ENCODE peak calls at places on chromosomes 13 and 19, in four cellular contexts. One of them, this sample, is unnamed.

GRCh38 chr13:97116754-97117153 is 105.4 kb upstream of the MBNL2 start:
- DNase-seq in endothelial cell of umbilical vein: peak
- DNase-seq in GM12878: no peak
- DNase-seq in stomach: no peak
- DNase-seq in this sample: no peak

GRCh38 chr13:50410921-50411712 is 395.9 kb downstream of the KCNRG start:
- DNase-seq in endothelial cell of umbilical vein: peak
- DNase-seq in GM12878: no peak
- DNase-seq in stomach: no peak
- DNase-seq in this sample: no peak

GRCh38 chr13:80473695-80474094 is 132.8 kb upstream of the SPRY2 start:
- DNase-seq in endothelial cell of umbilical vein: peak
- DNase-seq in GM12878: no peak
- DNase-seq in stomach: no peak
- DNase-seq in this sample: no peak

GRCh38 chr19:294341-294818 is 3.2 kb upstream of the PLPP2 start:
- DNase-seq in endothelial cell of umbilical vein: no peak
- DNase-seq in GM12878: no peak
- DNase-seq in stomach: peak
- DNase-seq in this sample: no peak

GRCh38 chr19:48997972-48998371 is 4.3 kb downstream of the RUVBL2 start:
- DNase-seq in endothelial cell of umbilical vein: peak
- DNase-seq in GM12878: no peak
- DNase-seq in stomach: peak
- DNase-seq in this sample: no peak

GRCh38 chr13:113129921-113130750 is 7.5 kb downstream of the F10 start:
- DNase-seq in endothelial cell of umbilical vein: peak
- DNase-seq in GM12878: no peak
- DNase-seq in stomach: peak
- DNase-seq in this sample: no peak

GRCh38 chr13:99749627-99750026 is 221.9 kb downstream of the ZIC5 start:
- DNase-seq in endothelial cell of umbilical vein: no peak
- DNase-seq in GM12878: no peak
- DNase-seq in stomach: no peak
- DNase-seq in this sample: no peak

GRCh38 chr19:54179921-54180452 is 7.0 kb upstream of the TMC4 start:
- DNase-seq in endothelial cell of umbilical vein: peak
- DNase-seq in GM12878: no peak
- DNase-seq in stomach: peak
- DNase-seq in this sample: no peak

GRCh38 chr13:25085125-25085742 is 10.7 kb upstream of the PABPC3 start:
- DNase-seq in endothelial cell of umbilical vein: peak
- DNase-seq in GM12878: no peak
- DNase-seq in stomach: peak
- DNase-seq in this sample: peak

GRCh38 chr13:75830842-75831241 is 194.7 kb downstream of the LMO7 start:
- DNase-seq in endothelial cell of umbilical vein: no peak
- DNase-seq in GM12878: no peak
- DNase-seq in stomach: no peak
- DNase-seq in this sample: no peak

GRCh38 chr13:20073775-20074174 is 87.1 kb downstream of the GJA3 start:
- DNase-seq in endothelial cell of umbilical vein: no peak
- DNase-seq in GM12878: peak
- DNase-seq in stomach: no peak
- DNase-seq in this sample: no peak

GRCh38 chr13:24718192-24718965 is 38.2 kb downstream of the ATP12A start:
- DNase-seq in endothelial cell of umbilical vein: no peak
- DNase-seq in GM12878: no peak
- DNase-seq in stomach: no peak
- DNase-seq in this sample: no peak

GRCh38 chr19:55592391-55593090 is 6.8 kb downstream of the FIZ1 start:
- DNase-seq in endothelial cell of umbilical vein: no peak
- DNase-seq in GM12878: no peak
- DNase-seq in stomach: no peak
- DNase-seq in this sample: no peak

GRCh38 chr19:39438270-39438934 is 2.7 kb upstream of the RPS16 start:
- DNase-seq in endothelial cell of umbilical vein: no peak
- DNase-seq in GM12878: no peak
- DNase-seq in stomach: no peak
- DNase-seq in this sample: no peak

GRCh38 chr13:59398127-59398526 is 765.6 kb downstream of the DIAPH3 start:
- DNase-seq in endothelial cell of umbilical vein: peak
- DNase-seq in GM12878: no peak
- DNase-seq in stomach: no peak
- DNase-seq in this sample: no peak

GRCh38 chr13:108572782-108573211 is 56.6 kb upstream of the MYO16 start:
- DNase-seq in endothelial cell of umbilical vein: no peak
- DNase-seq in GM12878: no peak
- DNase-seq in stomach: no peak
- DNase-seq in this sample: no peak

GRCh38 chr19:41441321-41441945 is 1.5 kb upstream of the ERICH4 start:
- DNase-seq in endothelial cell of umbilical vein: no peak
- DNase-seq in GM12878: no peak
- DNase-seq in stomach: no peak
- DNase-seq in this sample: no peak

GRCh38 chr19:18633321-18633720 is 3.5 kb upstream of the KLHL26 start:
- DNase-seq in endothelial cell of umbilical vein: no peak
- DNase-seq in GM12878: no peak
- DNase-seq in stomach: no peak
- DNase-seq in this sample: no peak

GRCh38 chr13:52739468-52740071 is at the start of gene CNMD:
- DNase-seq in endothelial cell of umbilical vein: no peak
- DNase-seq in GM12878: no peak
- DNase-seq in stomach: no peak
- DNase-seq in this sample: no peak

GRCh38 chr19:13023666-13024065 is 28.4 kb downstream of the NFIX start:
- DNase-seq in endothelial cell of umbilical vein: no peak
- DNase-seq in GM12878: no peak
- DNase-seq in stomach: no peak
- DNase-seq in this sample: no peak

GRCh38 chr19:33299061-33299665 is 3.2 kb downstream of the CEBPA start:
- DNase-seq in endothelial cell of umbilical vein: no peak
- DNase-seq in GM12878: no peak
- DNase-seq in stomach: no peak
- DNase-seq in this sample: no peak

GRCh38 chr19:608155-609000 is 18.7 kb downstream of the HCN2 start:
- DNase-seq in endothelial cell of umbilical vein: no peak
- DNase-seq in GM12878: no peak
- DNase-seq in stomach: no peak
- DNase-seq in this sample: no peak

GRCh38 chr19:3463039-3463958 is 17.0 kb downstream of the SMIM24 start:
- DNase-seq in endothelial cell of umbilical vein: no peak
- DNase-seq in GM12878: no peak
- DNase-seq in stomach: no peak
- DNase-seq in this sample: no peak

GRCh38 chr19:43848821-43849220 is 21.7 kb downstream of the ZNF283 start:
- DNase-seq in endothelial cell of umbilical vein: no peak
- DNase-seq in GM12878: no peak
- DNase-seq in stomach: no peak
- DNase-seq in this sample: no peak

GRCh38 chr13:25286308-25286968 is 850 bp downstream of the MTMR6 start:
- DNase-seq in endothelial cell of umbilical vein: peak
- DNase-seq in GM12878: no peak
- DNase-seq in stomach: no peak
- DNase-seq in this sample: peak

GRCh38 chr19:13010038-13010991 is 15.0 kb downstream of the NFIX start:
- DNase-seq in endothelial cell of umbilical vein: no peak
- DNase-seq in GM12878: no peak
- DNase-seq in stomach: peak
- DNase-seq in this sample: peak

GRCh38 chr13:112067121-112067741 is at the start of gene SOX1:
- DNase-seq in endothelial cell of umbilical vein: no peak
- DNase-seq in GM12878: no peak
- DNase-seq in stomach: no peak
- DNase-seq in this sample: no peak

GRCh38 chr19:2503521-2504109 is 27.7 kb downstream of the GADD45B start:
- DNase-seq in endothelial cell of umbilical vein: no peak
- DNase-seq in GM12878: no peak
- DNase-seq in stomach: no peak
- DNase-seq in this sample: no peak

GRCh38 chr13:28059214-28059613 is 41.2 kb downstream of the FLT3 start:
- DNase-seq in endothelial cell of umbilical vein: peak
- DNase-seq in GM12878: no peak
- DNase-seq in stomach: peak
- DNase-seq in this sample: no peak

GRCh38 chr13:97257800-97258799 is 36.0 kb downstream of the MBNL2 start:
- DNase-seq in endothelial cell of umbilical vein: peak
- DNase-seq in GM12878: peak
- DNase-seq in stomach: no peak
- DNase-seq in this sample: no peak

GRCh38 chr19:7507884-7508283 is 8.0 kb upstream of the ZNF358 start:
- DNase-seq in endothelial cell of umbilical vein: peak
- DNase-seq in GM12878: no peak
- DNase-seq in stomach: peak
- DNase-seq in this sample: no peak

GRCh38 chr19:50772408-50773311 is 2.4 kb downstream of the GPR32 start:
- DNase-seq in endothelial cell of umbilical vein: peak
- DNase-seq in GM12878: no peak
- DNase-seq in stomach: no peak
- DNase-seq in this sample: no peak

GRCh38 chr13:58547419-58547818 is 915.9 kb downstream of the PCDH17 start:
- DNase-seq in endothelial cell of umbilical vein: no peak
- DNase-seq in GM12878: no peak
- DNase-seq in stomach: no peak
- DNase-seq in this sample: no peak

GRCh38 chr13:56755181-56755580 is 385.5 kb upstream of the PRR20A start:
- DNase-seq in endothelial cell of umbilical vein: peak
- DNase-seq in GM12878: no peak
- DNase-seq in stomach: no peak
- DNase-seq in this sample: no peak

GRCh38 chr13:83829800-83830199 is 52.5 kb downstream of the SLITRK1 start:
- DNase-seq in endothelial cell of umbilical vein: no peak
- DNase-seq in GM12878: no peak
- DNase-seq in stomach: no peak
- DNase-seq in this sample: no peak

GRCh38 chr19:32676895-32677359 is 1.3 kb downstream of the RGS9BP start:
- DNase-seq in endothelial cell of umbilical vein: no peak
- DNase-seq in GM12878: no peak
- DNase-seq in stomach: no peak
- DNase-seq in this sample: no peak

GRCh38 chr19:24032651-24033050 is 54.3 kb upstream of the ZNF254 start:
- DNase-seq in endothelial cell of umbilical vein: no peak
- DNase-seq in GM12878: no peak
- DNase-seq in stomach: no peak
- DNase-seq in this sample: no peak

GRCh38 chr13:33139186-33139585 is 123.0 kb downstream of the KL start:
- DNase-seq in endothelial cell of umbilical vein: no peak
- DNase-seq in GM12878: no peak
- DNase-seq in stomach: no peak
- DNase-seq in this sample: no peak

DNA sequence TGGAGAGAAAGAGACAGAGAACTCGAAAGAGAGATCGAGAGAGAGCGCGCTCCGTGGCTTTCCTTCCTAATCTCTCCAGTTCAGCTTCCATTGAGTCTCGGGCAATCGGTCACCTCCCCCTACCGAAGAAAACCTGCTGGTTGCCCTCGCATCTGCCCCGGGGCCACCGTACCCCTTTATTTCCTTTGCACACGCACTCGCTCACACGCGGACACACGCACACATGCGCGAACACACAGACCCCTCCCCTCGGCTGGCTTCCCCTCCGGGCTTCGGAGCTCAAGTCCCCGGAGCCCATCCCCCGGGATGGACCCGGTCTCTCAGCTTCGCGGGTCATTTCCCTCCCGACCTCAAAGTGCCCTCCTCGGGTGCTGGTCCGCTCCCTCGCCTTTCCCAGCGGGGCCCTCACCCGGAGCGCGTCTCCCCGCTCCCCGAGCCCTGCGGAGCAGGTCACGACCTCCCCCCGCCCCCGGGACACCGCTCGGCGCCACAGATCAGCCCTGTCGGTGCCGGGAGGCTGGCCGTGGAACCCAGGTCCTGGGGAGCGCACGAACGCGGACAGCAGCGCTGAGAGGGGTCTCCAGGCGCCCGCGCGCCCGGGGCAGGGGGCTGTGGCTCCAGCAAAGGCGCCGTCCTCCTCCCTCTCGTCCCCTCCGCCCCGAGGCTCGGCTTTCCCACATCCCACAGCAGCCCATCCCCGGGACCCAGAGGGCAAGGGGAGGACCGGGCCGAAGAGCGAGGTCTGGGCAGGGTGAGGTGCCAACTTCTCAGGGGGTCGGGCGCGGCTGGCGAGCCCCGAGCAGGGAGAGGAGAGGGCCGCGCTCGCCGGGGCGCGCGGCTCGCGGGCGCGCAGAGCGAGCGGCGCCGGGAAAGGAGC is 1.8 kb downstream of the DACH1 start:
- DNase-seq in endothelial cell of umbilical vein: peak
- DNase-seq in GM12878: no peak
- DNase-seq in stomach: no peak
- DNase-seq in this sample: no peak
- TF ChIP-seq POLR2AphosphoS5 in endothelial cell of umbilical vein: no peak
- TF ChIP-seq POLR2AphosphoS5 in GM12878: no peak
- TF ChIP-seq POLR2AphosphoS5 in stomach: no peak
- TF ChIP-seq POLR2AphosphoS5 in this sample: no peak

DNA sequence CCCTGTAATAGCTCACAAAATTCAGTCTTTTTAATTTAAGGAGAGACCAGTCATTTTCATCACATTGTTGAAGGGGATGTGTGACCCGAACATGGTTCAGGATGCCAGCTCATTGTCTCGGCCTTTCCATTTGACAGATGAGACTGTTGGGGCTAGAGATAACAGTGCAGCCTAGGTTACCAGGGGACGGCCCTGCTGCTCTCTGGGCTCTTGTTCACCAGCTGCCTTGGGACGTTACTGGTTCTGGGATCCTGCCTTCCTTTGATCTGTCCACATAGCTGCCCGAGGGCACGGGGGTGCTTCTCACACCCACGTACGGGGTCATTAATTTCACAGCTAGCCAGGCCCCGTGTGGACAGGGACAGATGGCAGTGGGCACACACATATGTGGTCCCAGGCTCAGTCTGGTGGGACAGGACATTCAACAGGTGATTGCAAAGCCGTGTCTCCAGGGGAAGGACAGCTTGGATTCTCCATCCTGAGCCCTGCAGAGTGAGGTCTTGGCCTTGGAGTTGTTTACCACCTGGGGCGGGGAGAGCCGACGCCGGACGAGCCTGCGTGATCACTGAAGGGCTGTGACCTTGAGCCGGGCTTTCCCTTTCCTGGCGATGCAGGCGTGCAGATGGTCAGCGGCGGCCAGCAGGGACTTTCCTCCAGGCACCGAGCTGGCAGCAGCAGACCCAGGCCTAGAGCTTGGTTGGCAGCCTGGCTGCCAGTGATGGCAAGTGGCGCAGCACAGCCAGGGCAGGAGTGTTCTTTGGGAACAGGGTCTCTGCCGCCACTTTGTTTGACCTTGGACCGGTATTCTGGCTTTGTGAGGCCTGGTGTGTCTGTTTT is 26.7 kb upstream of the NPAS1 start:
- DNase-seq in endothelial cell of umbilical vein: no peak
- DNase-seq in GM12878: no peak
- DNase-seq in stomach: no peak
- DNase-seq in this sample: no peak
- H3K27ac ChIP-seq in endothelial cell of umbilical vein: no peak
- H3K27ac ChIP-seq in GM12878: no peak
- H3K27ac ChIP-seq in stomach: peak
- H3K27ac ChIP-seq in this sample: no peak

GRCh38 chr19:45792482-45793177 is at the start of gene DMWD:
- DNase-seq in endothelial cell of umbilical vein: peak
- DNase-seq in GM12878: peak
- DNase-seq in stomach: peak
- DNase-seq in this sample: peak
- TF ChIP-seq POLR2A in endothelial cell of umbilical vein: peak
- TF ChIP-seq POLR2A in GM12878: peak
- TF ChIP-seq POLR2A in stomach: no peak
- TF ChIP-seq POLR2A in this sample: peak

GRCh38 chr19:17303167-17303939 is at the start of gene ABHD8:
- DNase-seq in endothelial cell of umbilical vein: peak
- DNase-seq in GM12878: peak
- DNase-seq in stomach: peak
- DNase-seq in this sample: peak
- TF ChIP-seq POLR2AphosphoS5 in endothelial cell of umbilical vein: peak
- TF ChIP-seq POLR2AphosphoS5 in GM12878: no peak
- TF ChIP-seq POLR2AphosphoS5 in stomach: peak
- TF ChIP-seq POLR2AphosphoS5 in this sample: peak